ENCODE peak calls at places on chromosomes 1 and 21, in five cellular contexts. B is stimulated activated CD4-positive, alpha-beta T cell treated with anti-CD3 and anti-CD28 coated beads, Interleukin-2, amount 100 ng/mL, for 48 hours; U is choroid plexus epithelial cell; P is brain microvascular endothelial cell; Y is GOT3. O is an unnamed sample.

GRCh38 chr1:22790232-22791008 is 79.8 kb downstream of the EPHB2 start:
- DNase-seq in B (no peak), Y (no peak), U (no peak), P (no peak), O (no peak)

GRCh38 chr1:184945678-184946412 is 28.5 kb downstream of the NIBAN1 start:
- DNase-seq in P (no peak), U (peak; percentile 61), Y (no peak), B (no peak), O (no peak)

GRCh38 chr1:175511496-175511895 is 231.9 kb downstream of the TNR start:
- DNase-seq in Y (no peak), U (no peak), P (no peak), B (no peak), O (no peak)

GRCh38 chr1:111628153-111628552 is 8.6 kb downstream of the RAP1A start:
- DNase-seq in Y (no peak), B (no peak), P (no peak), U (peak; percentile 43), O (no peak)

GRCh38 chr1:8625480-8625879 is 192.0 kb downstream of the RERE start:
- DNase-seq in U (no peak), Y (no peak), B (no peak), P (no peak), O (no peak)

GRCh38 chr21:17554619-17555472 is 42.0 kb downstream of the CXADR start:
- DNase-seq in B (no peak), Y (no peak), U (no peak), P (no peak), O (no peak)

GRCh38 chr21:35559128-35559831 is 501.0 kb downstream of the SETD4 start:
- DNase-seq in U (peak; percentile 96), P (peak; percentile 99), Y (no peak), B (no peak), O (no peak)

GRCh38 chr1:21335750-21336168 is 45.5 kb upstream of the ECE1 start:
- DNase-seq in U (no peak), P (no peak), B (no peak), Y (no peak), O (no peak)

GRCh38 chr1:233647625-233648024 is 33.7 kb downstream of the KCNK1 start:
- DNase-seq in U (no peak), B (no peak), Y (no peak), P (no peak), O (no peak)

GRCh38 chr1:16352842-16353535 is 709 bp upstream of the FBXO42 start:
- DNase-seq in U (no peak), Y (no peak), P (no peak), B (no peak), O (no peak)

GRCh38 chr1:28246427-28246832 is 10.5 kb downstream of the ATP5IF1 start:
- DNase-seq in B (no peak), U (peak; percentile 57), P (no peak), Y (no peak), O (peak; percentile 35)

GRCh38 chr1:186806477-186806876 is 22.3 kb upstream of the PLA2G4A start:
- DNase-seq in Y (no peak), P (peak; percentile 71), U (peak; percentile 70), B (no peak), O (no peak)

GRCh38 chr1:240000634-240001033 is 91.0 kb upstream of the FMN2 start:
- DNase-seq in B (no peak), U (peak; percentile 23), Y (no peak), P (peak; percentile 57), O (no peak)

GRCh38 chr1:7402548-7402850 is 368.6 kb upstream of the VAMP3 start:
- DNase-seq in U (peak; percentile 40), Y (no peak), P (no peak), B (no peak), O (no peak)

GRCh38 chr1:67532452-67533216 is 102.4 kb upstream of the SERBP1 start:
- DNase-seq in B (no peak), P (peak; percentile 77), Y (no peak), U (peak; percentile 96), O (peak; percentile 20)

GRCh38 chr1:234922987-234923386 is 205.7 kb downstream of the TOMM20 start:
- DNase-seq in U (no peak), Y (no peak), B (no peak), P (no peak), O (no peak)

GRCh38 chr1:24966724-24967346 is 36.8 kb upstream of the RUNX3 start:
- DNase-seq in U (peak; percentile 87), P (peak; percentile 94), Y (peak; percentile 17), B (peak; percentile 72), O (no peak)

GRCh38 chr1:54163573-54163972 is 10.8 kb upstream of the CDCP2 start:
- DNase-seq in P (no peak), Y (no peak), B (no peak), U (no peak), O (no peak)

GRCh38 chr1:54640863-54641836 is at the start of gene MROH7:
- DNase-seq in B (no peak), P (no peak), U (no peak), Y (no peak), O (no peak)

GRCh38 chr1:206905295-206906164 is 8.3 kb downstream of the IL24 start:
- DNase-seq in P (peak; percentile 88), Y (no peak), U (peak; percentile 86), B (no peak), O (no peak)

GRCh38 chr1:204123376-204123775 is 28.5 kb downstream of the ETNK2 start:
- DNase-seq in U (peak; percentile 50), Y (no peak), B (no peak), P (no peak), O (no peak)

GRCh38 chr1:161907266-161907665 is 116.4 kb downstream of the OLFML2B start:
- DNase-seq in Y (no peak), U (no peak), B (no peak), P (no peak), O (no peak)

GRCh38 chr1:105909811-105910210 is 1146.7 kb upstream of the PRMT6 start:
- DNase-seq in U (no peak), B (no peak), P (no peak), Y (no peak), O (no peak)

GRCh38 chr1:17274186-17275170 is 25.6 kb downstream of the PADI3 start:
- DNase-seq in P (peak; percentile 34), U (peak; percentile 61), B (peak; percentile 54), Y (no peak), O (no peak)

GRCh38 chr21:39694750-39695149 is 50.2 kb upstream of the IGSF5 start:
- DNase-seq in P (peak; percentile 12), Y (no peak), U (peak; percentile 43), B (no peak), O (no peak)

GRCh38 chr21:16589046-16589445 is 859.3 kb downstream of the USP25 start:
- DNase-seq in U (no peak), Y (no peak), P (no peak), B (no peak), O (no peak)

GRCh38 chr21:44899768-44900558 is 20.7 kb downstream of the ITGB2 start:
- DNase-seq in P (no peak), U (no peak), Y (no peak), B (no peak), O (no peak)

GRCh38 chr1:112060266-112060665 is 70.8 kb upstream of the KCND3 start:
- DNase-seq in Y (no peak), U (no peak), B (no peak), P (no peak), O (no peak)

GRCh38 chr1:212816567-212817278 is 25.0 kb downstream of the TATDN3 start:
- DNase-seq in P (no peak), U (peak; percentile 31), B (no peak), Y (no peak), O (no peak)

GRCh38 chr1:44707959-44708831 is 22.8 kb downstream of the RNU5D-1 start:
- DNase-seq in P (peak; percentile 63), U (peak; percentile 76), Y (no peak), B (no peak), O (peak; percentile 52)

GRCh38 chr1:172390620-172391491 is 29.6 kb upstream of the C1orf105 start:
- DNase-seq in U (no peak), B (no peak), P (peak; percentile 18), Y (no peak), O (peak; percentile 38)

GRCh38 chr21:31557956-31558838 is 101.3 kb upstream of the SOD1 start:
- DNase-seq in B (peak; percentile 23), U (peak; percentile 40), P (peak; percentile 7), Y (no peak), O (no peak)

GRCh38 chr1:221097479-221098281 is 218.4 kb downstream of the HLX start:
- DNase-seq in P (peak; percentile 69), B (no peak), Y (no peak), U (peak; percentile 84), O (no peak)

GRCh38 chr1:10710489-10710888 is 86.0 kb downstream of the CASZ1 start:
- DNase-seq in P (no peak), B (no peak), Y (no peak), U (no peak), O (no peak)

GRCh38 chr1:6209661-6210605 is 4.0 kb downstream of the RNF207 start:
- DNase-seq in P (no peak), U (no peak), B (no peak), Y (no peak), O (no peak)

GRCh38 chr1:168469690-168470089 is 74.1 kb downstream of the XCL2 start:
- DNase-seq in P (peak; percentile 66), Y (peak; percentile 60), B (peak; percentile 17), U (no peak), O (no peak)